ENCODE peak calls at places on chromosomes 3 and 15, in nine cellular contexts. S is AG09319; D is ovary; E is GM12865; H is mesothelial cell of epicardium; W is stomach; T is CD14-positive monocyte; F is CD8-positive, alpha-beta T cell; G is AG10803. J is an unnamed sample.

GRCh38 chr3:129182390-129183180 is 1.1 kb downstream of the CNBP start:
- DNase-seq in S (no peak), D (no peak), E (peak), H (no peak), W (no peak), T (no peak), F (peak), G (peak), J (no peak)

GRCh38 chr3:14461748-14462324 is 59.4 kb downstream of the SLC6A6 start:
- DNase-seq in S (no peak), D (no peak), E (peak), H (no peak), W (peak), T (no peak), F (peak), G (peak), J (peak)

GRCh38 chr15:88701561-88702095 is 62.8 kb downstream of the ISG20 start:
- DNase-seq in S (no peak), D (no peak), E (peak), H (no peak), W (no peak), T (no peak), F (peak), G (no peak), J (peak)

GRCh38 chr3:23968467-23969184 is 23.5 kb downstream of the NR1D2 start:
- DNase-seq in S (no peak), D (no peak), E (no peak), H (no peak), W (no peak), T (no peak), F (no peak), G (peak), J (no peak)

GRCh38 chr3:70298385-70298784 is 14.1 kb downstream of the MDFIC2 start:
- DNase-seq in S (no peak), D (no peak), E (no peak), H (no peak), W (no peak), T (no peak), F (no peak), G (no peak), J (no peak)

GRCh38 chr3:147915057-147915456 is 505.9 kb downstream of the ZIC1 start:
- DNase-seq in S (peak), D (no peak), E (peak), H (no peak), W (no peak), T (no peak), F (no peak), G (peak), J (no peak)

GRCh38 chr15:80989110-80989517 is 505 bp downstream of the MESD start:
- DNase-seq in S (no peak), D (no peak), E (no peak), H (no peak), W (no peak), T (no peak), F (no peak), G (no peak), J (no peak)

GRCh38 chr3:143384076-143384475 is 264.5 kb downstream of the CHST2 start:
- DNase-seq in S (no peak), D (no peak), E (no peak), H (no peak), W (no peak), T (no peak), F (no peak), G (no peak), J (no peak)

GRCh38 chr3:155075200-155075599 is 4.9 kb upstream of the MME start:
- DNase-seq in S (no peak), D (no peak), E (no peak), H (no peak), W (no peak), T (no peak), F (no peak), G (no peak), J (no peak)

GRCh38 chr15:63277044-63277892 is at the start of gene APH1B:
- DNase-seq in S (no peak), D (peak), E (peak), H (peak), W (peak), T (peak), F (peak), G (peak), J (peak)

GRCh38 chr15:98896002-98896721 is 111.4 kb downstream of the PGPEP1L start:
- DNase-seq in S (no peak), D (no peak), E (no peak), H (no peak), W (no peak), T (no peak), F (no peak), G (peak), J (no peak)

GRCh38 chr3:149898771-149899170 is 71.9 kb downstream of the PFN2 start:
- DNase-seq in S (no peak), D (no peak), E (no peak), H (no peak), W (no peak), T (no peak), F (no peak), G (peak), J (no peak)

GRCh38 chr3:71784914-71785593 is at the start of gene PROK2:
- DNase-seq in S (no peak), D (no peak), E (peak), H (no peak), W (no peak), T (no peak), F (no peak), G (no peak), J (peak)

GRCh38 chr3:50473768-50474167 is 29.7 kb downstream of the CACNA2D2 start:
- DNase-seq in S (no peak), D (no peak), E (no peak), H (no peak), W (no peak), T (no peak), F (no peak), G (no peak), J (no peak)

GRCh38 chr3:112111785-112112402 is 21.2 kb downstream of the GCSAM start:
- DNase-seq in S (peak), D (no peak), E (peak), H (no peak), W (peak), T (peak), F (peak), G (peak), J (peak)

GRCh38 chr3:99753268-99753975 is 64.2 kb upstream of the CMSS1 start:
- DNase-seq in S (peak), D (peak), E (peak), H (no peak), W (no peak), T (no peak), F (no peak), G (peak), J (peak)

GRCh38 chr15:79179108-79179561 is 88.6 kb upstream of the RASGRF1 start:
- DNase-seq in S (no peak), D (no peak), E (no peak), H (no peak), W (no peak), T (no peak), F (no peak), G (no peak), J (no peak)

GRCh38 chr15:66758844-66759243 is 56.8 kb downstream of the SMAD6 start:
- DNase-seq in S (no peak), D (no peak), E (no peak), H (no peak), W (no peak), T (no peak), F (no peak), G (no peak), J (no peak)

GRCh38 chr3:119703900-119704531 is 1.2 kb downstream of the CFAP91 start:
- DNase-seq in S (no peak), D (no peak), E (no peak), H (no peak), W (no peak), T (no peak), F (no peak), G (no peak), J (no peak)

GRCh38 chr15:97840501-97840900 is 120.0 kb upstream of the ARRDC4 start:
- DNase-seq in S (no peak), D (no peak), E (no peak), H (no peak), W (no peak), T (no peak), F (no peak), G (peak), J (no peak)

GRCh38 chr15:80068578-80068977 is 9.1 kb downstream of the ZFAND6 start:
- DNase-seq in S (peak), D (no peak), E (peak), H (no peak), W (no peak), T (no peak), F (no peak), G (peak), J (no peak)

GRCh38 chr3:122564155-122564912 is at the start of the genes DTX3L and PARP9:
- DNase-seq in S (peak), D (peak), E (peak), H (peak), W (peak), T (peak), F (peak), G (peak), J (peak)

GRCh38 chr15:74157868-74158827 is 15.4 kb upstream of the ISLR start:
- DNase-seq in S (no peak), D (no peak), E (peak), H (no peak), W (no peak), T (no peak), F (no peak), G (no peak), J (no peak)

GRCh38 chr15:78085928-78086327 is 6.4 kb upstream of the SH2D7 start:
- DNase-seq in S (no peak), D (no peak), E (no peak), H (no peak), W (no peak), T (no peak), F (no peak), G (peak), J (no peak)

GRCh38 chr3:147405552-147406254 is 640 bp downstream of the ZIC4 start:
- DNase-seq in S (no peak), D (no peak), E (no peak), H (no peak), W (no peak), T (no peak), F (no peak), G (no peak), J (no peak)

GRCh38 chr3:195549931-195550519 is 6.9 kb upstream of the PPP1R2 start:
- DNase-seq in S (no peak), D (no peak), E (peak), H (no peak), W (no peak), T (no peak), F (peak), G (no peak), J (peak)

GRCh38 chr3:129836381-129837056 is 57.0 kb downstream of the TMCC1 start:
- DNase-seq in S (no peak), D (no peak), E (no peak), H (no peak), W (no peak), T (no peak), F (no peak), G (peak), J (no peak)

GRCh38 chr15:51561271-51561670 is 61.3 kb downstream of the DMXL2 start:
- DNase-seq in S (no peak), D (no peak), E (no peak), H (no peak), W (no peak), T (no peak), F (no peak), G (no peak), J (no peak)

GRCh38 chr3:144662729-144663128 is 691.1 kb downstream of the DIPK2A start:
- DNase-seq in S (no peak), D (no peak), E (no peak), H (no peak), W (no peak), T (no peak), F (no peak), G (no peak), J (no peak)

GRCh38 chr3:38579146-38579545 is 70.3 kb downstream of the SCN5A start:
- DNase-seq in S (no peak), D (no peak), E (no peak), H (no peak), W (peak), T (no peak), F (no peak), G (peak), J (no peak)

GRCh38 chr15:93997071-93997658 is 234.2 kb upstream of the MCTP2 start:
- DNase-seq in S (no peak), D (no peak), E (peak), H (no peak), W (no peak), T (no peak), F (no peak), G (peak), J (peak)

GRCh38 chr3:132134611-132135010 is 99.8 kb upstream of the CPNE4 start:
- DNase-seq in S (peak), D (no peak), E (no peak), H (no peak), W (no peak), T (no peak), F (no peak), G (peak), J (no peak)

GRCh38 chr3:136735103-136735502 is 17.1 kb downstream of the STAG1 start:
- DNase-seq in S (no peak), D (no peak), E (no peak), H (no peak), W (no peak), T (no peak), F (no peak), G (no peak), J (no peak)

GRCh38 chr3:136730595-136731273 is 21.4 kb downstream of the STAG1 start:
- DNase-seq in S (no peak), D (no peak), E (peak), H (no peak), W (no peak), T (no peak), F (no peak), G (no peak), J (no peak)

GRCh38 chr3:136733317-136733833 is 18.8 kb downstream of the STAG1 start:
- DNase-seq in S (no peak), D (no peak), E (no peak), H (no peak), W (no peak), T (no peak), F (no peak), G (peak), J (no peak)

GRCh38 chr3:136731274-136731884 is 20.8 kb downstream of the STAG1 start:
- DNase-seq in S (no peak), D (no peak), E (no peak), H (no peak), W (no peak), T (no peak), F (no peak), G (no peak), J (no peak)

GRCh38 chr3:136734382-136735070 is 17.7 kb downstream of the STAG1 start:
- DNase-seq in S (no peak), D (no peak), E (no peak), H (no peak), W (no peak), T (no peak), F (no peak), G (no peak), J (no peak)
- TF ChIP-seq CTCF in S (peak), D (no peak), E (no peak), H (no peak), W (no peak), T (no peak), F (peak), G (peak), J (no peak)

DNA sequence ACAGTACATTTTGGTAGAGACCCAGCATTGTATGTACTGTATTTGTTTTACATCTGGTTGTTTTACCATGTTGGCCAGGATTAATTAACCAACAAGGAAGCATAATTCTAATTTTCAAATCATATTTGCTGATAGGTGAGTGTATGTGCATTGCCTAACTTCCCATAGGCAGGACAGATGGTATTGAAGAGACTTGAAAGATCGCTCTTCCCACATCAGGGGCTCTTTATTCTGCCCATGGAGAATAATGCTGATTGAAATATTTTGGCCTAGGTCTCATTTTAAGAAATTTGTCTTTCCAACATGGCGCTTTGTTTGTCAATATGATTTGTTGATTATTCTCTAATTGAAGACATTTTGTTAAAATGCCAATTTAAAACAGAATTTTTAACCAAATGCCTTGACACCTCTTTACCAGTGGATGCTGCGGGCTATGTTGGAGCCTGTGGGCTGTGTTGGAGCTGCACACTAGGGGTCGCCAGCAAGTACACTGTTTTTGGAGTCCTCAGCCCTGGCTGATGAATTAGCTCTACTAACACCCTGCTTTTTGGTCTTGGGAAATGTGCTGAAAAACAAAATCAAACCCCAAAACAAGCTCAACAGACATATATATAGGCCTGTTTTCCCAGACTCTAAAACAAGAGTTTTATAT is 5.3 kb downstream of the P2RY12 start:
- DNase-seq in S (no peak), D (peak), E (peak), H (peak), W (no peak), T (no peak), F (no peak), G (no peak), J (peak)
- TF ChIP-seq CTCF in S (peak), D (no peak), E (peak), H (peak), W (no peak), T (peak), F (no peak), G (peak), J (peak)

GRCh38 chr3:181173227-181173626 is 183.7 kb upstream of the DNAJC19 start:
- DNase-seq in S (no peak), D (no peak), E (no peak), H (no peak), W (no peak), T (no peak), F (no peak), G (no peak), J (no peak)

GRCh38 chr3:181178991-181179390 is 189.5 kb upstream of the DNAJC19 start:
- DNase-seq in S (no peak), D (no peak), E (no peak), H (no peak), W (no peak), T (no peak), F (no peak), G (no peak), J (no peak)

GRCh38 chr3:181176610-181177009 is 187.1 kb upstream of the DNAJC19 start:
- DNase-seq in S (no peak), D (peak), E (peak), H (peak), W (peak), T (no peak), F (peak), G (peak), J (no peak)
- TF ChIP-seq CTCF in S (peak), D (no peak), E (peak), H (peak), W (no peak), T (no peak), F (no peak), G (peak), J (no peak)

GRCh38 chr3:170432416-170432815 is 13.7 kb downstream of the CLDN11 start:
- DNase-seq in S (no peak), D (no peak), E (no peak), H (no peak), W (no peak), T (no peak), F (no peak), G (no peak), J (no peak)

GRCh38 chr3:170428095-170428494 is 9.4 kb downstream of the CLDN11 start:
- DNase-seq in S (no peak), D (no peak), E (no peak), H (no peak), W (no peak), T (no peak), F (no peak), G (no peak), J (no peak)

GRCh38 chr3:170426240-170426797 is 7.7 kb downstream of the CLDN11 start:
- DNase-seq in S (no peak), D (no peak), E (no peak), H (no peak), W (no peak), T (no peak), F (no peak), G (no peak), J (no peak)

GRCh38 chr3:170429050-170429449 is 10.4 kb downstream of the CLDN11 start:
- DNase-seq in S (no peak), D (no peak), E (peak), H (no peak), W (no peak), T (no peak), F (no peak), G (peak), J (no peak)

GRCh38 chr3:170431054-170431453 is 12.4 kb downstream of the CLDN11 start:
- DNase-seq in S (no peak), D (no peak), E (no peak), H (no peak), W (no peak), T (no peak), F (no peak), G (no peak), J (no peak)
- TF ChIP-seq CTCF in S (no peak), D (no peak), E (no peak), H (no peak), W (no peak), T (no peak), F (no peak), G (peak), J (no peak)

GRCh38 chr3:123877965-123878364 is 6.2 kb downstream of the MYLK start:
- DNase-seq in S (no peak), D (no peak), E (no peak), H (no peak), W (no peak), T (no peak), F (no peak), G (no peak), J (no peak)

GRCh38 chr3:123877466-123877865 is 6.7 kb downstream of the MYLK start:
- DNase-seq in S (no peak), D (no peak), E (no peak), H (no peak), W (no peak), T (no peak), F (no peak), G (no peak), J (no peak)

GRCh38 chr3:123878807-123879206 is 5.3 kb downstream of the MYLK start:
- DNase-seq in S (no peak), D (no peak), E (no peak), H (no peak), W (no peak), T (no peak), F (no peak), G (no peak), J (no peak)

GRCh38 chr3:123880998-123881561 is 3.1 kb downstream of the MYLK start:
- DNase-seq in S (peak), D (no peak), E (no peak), H (no peak), W (no peak), T (no peak), F (no peak), G (peak), J (no peak)

DNA sequence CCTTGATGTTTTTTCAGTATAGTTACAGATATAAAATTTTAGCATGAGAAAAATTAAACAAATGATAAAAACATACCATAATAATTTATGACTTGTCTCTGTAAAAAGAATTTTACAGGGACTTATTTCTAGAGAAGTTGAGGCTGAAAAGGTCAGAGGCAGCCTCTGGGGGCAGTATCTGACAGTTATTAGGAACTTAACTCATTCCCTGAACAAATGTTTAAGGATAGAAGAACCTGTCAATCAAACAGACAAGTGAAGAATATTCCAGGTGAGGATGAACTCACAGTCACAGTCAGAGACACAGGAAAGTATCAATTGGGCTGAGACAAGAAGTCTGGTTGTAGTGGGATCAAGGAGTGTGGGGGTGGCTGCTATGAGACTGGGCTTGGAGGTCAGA is 7.3 kb downstream of the MYLK start:
- DNase-seq in S (no peak), D (no peak), E (no peak), H (no peak), W (no peak), T (no peak), F (no peak), G (no peak), J (no peak)
- TF ChIP-seq CTCF in S (peak), D (no peak), E (peak), H (no peak), W (no peak), T (peak), F (no peak), G (peak), J (no peak)

DNA sequence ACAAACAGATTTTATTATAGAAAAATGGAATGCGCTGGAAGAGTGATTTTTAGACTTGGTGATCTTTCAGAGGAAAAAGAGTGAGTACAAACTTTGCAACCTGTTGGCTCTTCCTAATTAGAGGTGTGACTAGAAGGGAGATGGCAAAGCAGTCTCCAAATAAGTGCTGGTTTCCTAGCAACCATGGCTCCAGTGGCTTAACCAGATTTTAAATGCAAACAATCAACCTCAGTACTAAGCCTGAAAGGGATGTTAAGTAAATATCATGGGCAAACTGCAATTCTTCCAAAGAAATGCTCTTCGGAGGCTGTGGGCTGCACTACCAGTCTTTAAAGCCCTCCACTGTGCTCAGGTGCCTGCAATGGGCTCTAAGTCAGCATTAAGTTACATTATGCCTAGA is 678.1 kb upstream of the CCDC54 start:
- DNase-seq in S (no peak), D (no peak), E (no peak), H (no peak), W (no peak), T (no peak), F (no peak), G (no peak), J (no peak)
- TF ChIP-seq CTCF in S (no peak), D (no peak), E (no peak), H (no peak), W (no peak), T (no peak), F (no peak), G (no peak), J (no peak)

J was measured in GM20000.